ENCODE peak calls at places on chromosomes 2 and 18, in seven cellular contexts. Y, K, S, Z, F, H and N are unnamed samples.

GRCh38 chr2:44686561-44686960 is 254.9 kb upstream of the SIX3 start:
- DNase-seq in Y (peak), K (peak), S (no peak), Z (no peak), F (no peak), H (no peak), N (no peak)

GRCh38 chr2:172086349-172087190 is 1.3 kb downstream of the DLX1 start:
- DNase-seq in Y (no peak), K (no peak), S (no peak), Z (peak), F (no peak), H (no peak), N (no peak)

GRCh38 chr2:112032615-112033457 is 22.2 kb upstream of the TMEM87B start:
- DNase-seq in Y (peak), K (peak), S (peak), Z (peak), F (no peak), H (no peak), N (peak)

GRCh38 chr2:218172808-218173207 is 6.0 kb upstream of the CXCR1 start:
- DNase-seq in Y (no peak), K (no peak), S (no peak), Z (no peak), F (no peak), H (no peak), N (no peak)

GRCh38 chr2:82526267-82526666 is 1932.8 kb downstream of the SUCLG1 start:
- DNase-seq in Y (no peak), K (no peak), S (no peak), Z (no peak), F (no peak), H (no peak), N (no peak)

GRCh38 chr2:231174211-231174651 is 24.2 kb upstream of the ARMC9 start:
- DNase-seq in Y (no peak), K (no peak), S (no peak), Z (no peak), F (no peak), H (no peak), N (peak)

GRCh38 chr2:121388371-121388770 is 103.4 kb upstream of the TFCP2L1 start:
- DNase-seq in Y (no peak), K (no peak), S (no peak), Z (no peak), F (no peak), H (no peak), N (no peak)

GRCh38 chr18:32877371-32877770 is 104.5 kb upstream of the KLHL14 start:
- DNase-seq in Y (no peak), K (no peak), S (no peak), Z (no peak), F (no peak), H (no peak), N (no peak)

GRCh38 chr18:54100920-54101319 is 123.5 kb downstream of the MBD2 start:
- DNase-seq in Y (no peak), K (no peak), S (no peak), Z (no peak), F (no peak), H (no peak), N (no peak)

GRCh38 chr18:55433688-55434087 is 154.3 kb downstream of the TCF4 start:
- DNase-seq in Y (no peak), K (no peak), S (no peak), Z (no peak), F (no peak), H (no peak), N (no peak)

GRCh38 chr2:183811281-183811680 is 687.0 kb downstream of the NUP35 start:
- DNase-seq in Y (no peak), K (no peak), S (no peak), Z (no peak), F (no peak), H (no peak), N (no peak)

GRCh38 chr2:3481736-3482362 is 37.5 kb downstream of the ADI1 start:
- DNase-seq in Y (no peak), K (no peak), S (no peak), Z (no peak), F (no peak), H (no peak), N (no peak)

DNA sequence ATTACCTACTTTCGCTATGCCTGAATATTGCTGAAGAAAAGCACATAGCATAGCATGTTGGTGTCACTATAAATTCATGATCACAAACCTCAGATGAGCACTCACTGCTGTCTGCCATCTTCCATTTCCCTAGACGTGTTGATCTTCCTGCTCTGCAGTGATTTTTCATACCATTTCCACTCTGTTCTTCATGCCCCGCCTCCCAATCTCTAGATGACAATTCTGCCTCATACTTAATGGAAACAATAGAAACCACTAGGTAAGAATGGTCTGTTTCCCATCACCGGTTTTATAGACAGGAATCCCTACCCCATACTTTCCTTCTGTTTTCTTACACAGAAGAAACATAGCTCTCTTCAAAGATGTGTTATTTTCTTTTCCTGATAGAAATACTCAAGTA is 63.8 kb downstream of the PIK3C3 start:
- DNase-seq in Y (no peak), K (no peak), S (no peak), Z (no peak), F (no peak), H (no peak), N (no peak)
- TF ChIP-seq CTCF in Y (no peak), K (no peak), S (no peak), Z (no peak), F (no peak), H (no peak), N (no peak)

DNA sequence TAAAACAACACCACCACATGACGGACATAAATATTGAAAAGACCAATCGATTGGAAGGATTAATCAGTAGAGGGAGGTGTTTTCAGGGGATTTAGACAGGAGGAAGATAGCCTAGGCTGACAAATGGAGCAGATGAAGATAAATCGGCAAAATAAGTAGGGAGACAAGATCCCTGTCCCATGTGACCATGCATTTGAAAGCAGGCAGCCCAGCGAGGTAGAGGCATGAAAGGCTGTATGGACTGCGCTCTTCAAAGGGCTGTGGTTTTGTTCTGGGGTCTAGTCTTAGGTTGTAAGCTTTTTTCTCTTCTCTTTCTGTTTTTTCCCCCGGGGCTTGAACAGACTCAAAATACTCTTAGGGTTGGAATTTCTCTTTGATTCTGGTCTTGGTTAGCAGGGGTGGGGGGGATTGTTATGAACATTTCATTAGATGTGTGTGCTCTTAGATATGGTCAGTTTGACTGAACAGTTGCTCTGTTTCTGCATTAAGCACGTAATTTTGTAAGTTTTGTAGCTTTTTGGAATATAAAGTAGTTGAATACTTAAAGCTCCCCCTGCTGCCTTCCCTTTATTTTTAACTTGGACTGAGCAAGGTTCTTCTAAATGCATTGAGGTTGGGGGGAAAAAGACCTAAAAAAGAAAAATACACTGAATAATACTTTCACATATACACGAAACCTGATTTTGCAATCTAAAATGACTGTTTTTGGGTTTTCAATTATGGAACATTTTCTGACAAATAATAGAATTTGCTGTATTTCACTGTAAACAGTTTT is 32.2 kb downstream of the ZNF532 start:
- DNase-seq in Y (no peak), K (no peak), S (no peak), Z (no peak), F (no peak), H (no peak), N (no peak)
- H3K27ac ChIP-seq in Y (no peak), K (no peak), S (peak), Z (no peak), F (peak), H (no peak), N (no peak)

GRCh38 chr2:127649100-127649611 is 3.2 kb downstream of the GPR17 start:
- DNase-seq in Y (no peak), K (no peak), S (no peak), Z (no peak), F (no peak), H (no peak), N (peak)

GRCh38 chr2:127649684-127650040 is 3.7 kb downstream of the GPR17 start:
- DNase-seq in Y (peak), K (peak), S (peak), Z (no peak), F (peak), H (peak), N (peak)

GRCh38 chr2:127651381-127651809 is 5.4 kb downstream of the GPR17 start:
- DNase-seq in Y (no peak), K (no peak), S (no peak), Z (no peak), F (no peak), H (no peak), N (no peak)

GRCh38 chr2:127650785-127651380 is 4.9 kb downstream of the GPR17 start:
- DNase-seq in Y (no peak), K (no peak), S (no peak), Z (no peak), F (no peak), H (no peak), N (no peak)

GRCh38 chr2:127650041-127650784 is 4.3 kb downstream of the GPR17 start:
- DNase-seq in Y (no peak), K (no peak), S (no peak), Z (no peak), F (no peak), H (no peak), N (no peak)
- TF ChIP-seq CTCF in Y (peak), K (no peak), S (no peak), Z (no peak), F (no peak), H (no peak), N (no peak)

GRCh38 chr2:136004920-136005319 is 19.5 kb upstream of the DARS1 start:
- DNase-seq in Y (no peak), K (no peak), S (no peak), Z (no peak), F (no peak), H (no peak), N (no peak)
- H3K27ac ChIP-seq in Y (no peak), K (no peak), S (no peak), Z (no peak), F (no peak), H (no peak), N (no peak)